ENCODE peak calls at places on chromosomes 12 and 14, in four cellular contexts. N, X, H and Z are unnamed samples.

GRCh38 chr12:98595152-98595988 is 1.9 kb downstream of the SLC25A3 start:
- DNase-seq in N (peak), X (no peak), H (no peak), Z (no peak)

GRCh38 chr14:103892247-103892646 is 36.0 kb upstream of the TDRD9 start:
- DNase-seq in N (no peak), H (no peak), X (no peak), Z (peak)

GRCh38 chr12:26631846-26632245 is 201.1 kb downstream of the ITPR2 start:
- DNase-seq in H (no peak), X (no peak), N (peak), Z (no peak)

GRCh38 chr12:18428416-18428815 is 167.1 kb downstream of the PIK3C2G start:
- DNase-seq in X (no peak), H (no peak), N (peak), Z (no peak)

GRCh38 chr14:64801800-64802199 is 77.9 kb downstream of the SPTB start:
- DNase-seq in X (no peak), H (no peak), N (peak), Z (no peak)

GRCh38 chr12:12716151-12716844 is 870 bp upstream of the CDKN1B start:
- DNase-seq in N (peak), X (no peak), H (no peak), Z (no peak)

GRCh38 chr14:96661244-96661969 is 135.8 kb upstream of the VRK1 start:
- DNase-seq in N (no peak), H (no peak), X (no peak), Z (no peak)

GRCh38 chr12:16229676-16230075 is 47.8 kb downstream of the SLC15A5 start:
- DNase-seq in H (no peak), N (no peak), X (no peak), Z (no peak)

GRCh38 chr12:75754698-75755097 is 243.3 kb upstream of the KRR1 start:
- DNase-seq in N (no peak), H (no peak), X (no peak), Z (no peak)

GRCh38 chr14:55749201-55749812 is 169.3 kb downstream of the KTN1 start:
- DNase-seq in X (no peak), N (peak), H (no peak), Z (no peak)

GRCh38 chr12:85923767-85924331 is 49.8 kb downstream of the NTS start:
- DNase-seq in H (no peak), X (no peak), N (peak), Z (no peak)

GRCh38 chr12:128961957-128962356 is 108.7 kb downstream of the GLT1D1 start:
- DNase-seq in H (no peak), N (no peak), X (no peak), Z (no peak)

GRCh38 chr12:131618303-131618658 is 92.6 kb upstream of the SFSWAP start:
- DNase-seq in H (no peak), N (peak), X (no peak), Z (no peak)

GRCh38 chr12:99224237-99224636 is 423.3 kb upstream of the GARIN6 start:
- DNase-seq in N (no peak), X (no peak), H (no peak), Z (no peak)

GRCh38 chr12:124403273-124403672 is 108.4 kb downstream of the RFLNA start:
- DNase-seq in N (no peak), H (no peak), X (peak), Z (no peak)

GRCh38 chr12:101414533-101415119 is 7.1 kb upstream of the ARL1 start:
- DNase-seq in N (peak), H (peak), X (peak), Z (no peak)

GRCh38 chr12:10167588-10167987 is 4.3 kb downstream of the OLR1 start:
- DNase-seq in X (no peak), H (no peak), N (no peak), Z (no peak)

GRCh38 chr14:54048736-54049135 is 92.1 kb upstream of the BMP4 start:
- DNase-seq in N (no peak), X (no peak), H (no peak), Z (no peak)

GRCh38 chr12:50088577-50089335 is 3.6 kb downstream of the SMARCD1 start:
- DNase-seq in N (peak), H (peak), X (peak), Z (no peak)

GRCh38 chr12:26117321-26117720 is 7.5 kb downstream of the BHLHE41 start:
- DNase-seq in H (no peak), N (no peak), X (no peak), Z (no peak)

GRCh38 chr12:12070674-12071661 is at the start of gene BCL2L14:
- DNase-seq in N (peak), H (peak), X (no peak), Z (no peak)

GRCh38 chr12:13425766-13426165 is 229.2 kb downstream of the EMP1 start:
- DNase-seq in H (no peak), N (peak), X (no peak), Z (no peak)

GRCh38 chr12:8032242-8033152 is at the start of gene FOXJ2:
- DNase-seq in X (peak), N (peak), H (peak), Z (peak)

GRCh38 chr12:119479121-119479561 is 114.4 kb upstream of the TMEM233 start:
- DNase-seq in N (peak), H (no peak), X (no peak), Z (no peak)

GRCh38 chr12:122190842-122191668 is 8.1 kb downstream of the LRRC43 start:
- DNase-seq in X (peak), H (peak), N (peak), Z (no peak)
- H3K4me3 ChIP-seq in X (no peak), H (no peak), N (no peak), Z (no peak)

GRCh38 chr14:56894591-56894991 is 84.3 kb upstream of the OTX2 start:
- DNase-seq in H (no peak), X (no peak), N (no peak), Z (no peak)
- H3K4me3 ChIP-seq in H (no peak), X (no peak), N (no peak), Z (no peak)

DNA sequence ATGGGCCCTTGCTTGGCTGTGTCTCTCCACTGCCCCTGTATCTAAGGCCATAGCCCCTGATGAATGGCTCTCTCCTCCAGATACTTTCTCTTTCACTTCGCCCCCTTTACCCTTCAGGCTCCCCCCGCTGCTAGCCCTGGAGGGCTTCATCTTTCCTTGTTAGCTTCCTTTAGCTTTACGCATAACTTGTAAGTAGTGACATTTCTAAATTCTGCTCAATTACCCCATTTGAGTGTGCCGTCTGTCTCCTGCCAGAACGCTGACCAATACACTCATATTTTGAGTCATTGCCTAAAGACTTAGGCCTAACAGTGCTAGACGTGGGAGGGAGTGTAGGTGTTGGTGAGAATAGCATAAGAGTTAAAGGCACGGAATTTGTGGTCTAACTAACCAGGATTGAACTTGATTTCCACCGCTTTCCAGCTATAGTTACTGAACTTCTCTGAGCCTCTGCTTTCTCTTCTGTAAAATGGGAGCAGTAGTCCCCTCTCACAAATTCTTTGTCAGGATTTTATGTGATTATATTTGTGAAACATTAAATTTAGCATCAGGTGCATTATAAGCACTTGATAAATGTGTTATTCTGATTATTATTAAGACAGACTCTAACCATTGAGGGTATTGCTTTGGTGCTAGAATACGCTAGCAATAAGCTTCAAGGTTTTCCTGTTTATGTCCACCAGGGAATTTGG is 129.3 kb downstream of the ZFP36L1 start:
- DNase-seq in X (peak), H (no peak), N (no peak), Z (peak)
- H3K4me3 ChIP-seq in X (no peak), H (no peak), N (no peak), Z (no peak)

GRCh38 chr14:32609388-32609787 is 280.3 kb downstream of the AKAP6 start:
- DNase-seq in N (no peak), X (no peak), H (no peak), Z (no peak)

GRCh38 chr14:32611752-32612151 is 282.7 kb downstream of the AKAP6 start:
- DNase-seq in X (no peak), H (no peak), N (peak), Z (no peak)

GRCh38 chr14:32607399-32607798 is 278.3 kb downstream of the AKAP6 start:
- DNase-seq in N (no peak), H (no peak), X (no peak), Z (no peak)

GRCh38 chr14:32606297-32606696 is 277.2 kb downstream of the AKAP6 start:
- DNase-seq in H (no peak), X (no peak), N (peak), Z (no peak)

DNA sequence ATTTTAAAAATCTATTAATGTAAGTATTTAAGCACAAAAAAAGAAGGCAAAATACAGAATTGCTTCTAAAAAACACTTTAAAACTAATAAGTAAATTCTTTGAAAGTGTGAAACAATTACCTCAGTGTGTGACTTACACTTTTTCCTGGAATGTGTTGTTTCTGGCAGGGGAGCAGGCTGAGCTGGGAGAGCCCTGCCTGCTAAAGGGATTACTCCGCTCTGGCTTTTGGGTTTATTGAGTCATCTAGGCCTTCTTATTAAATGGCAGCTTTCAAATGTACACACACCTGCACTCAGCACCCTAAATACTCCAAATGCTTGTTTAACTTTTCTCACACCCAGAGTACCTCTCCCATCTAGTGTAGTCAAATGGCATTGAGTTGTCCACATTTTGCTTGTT is 279.8 kb downstream of the AKAP6 start:
- DNase-seq in H (no peak), X (no peak), N (peak), Z (no peak)
- H3K4me3 ChIP-seq in H (no peak), X (no peak), N (no peak), Z (no peak)

GRCh38 chr12:24814379-24815086 is 134.4 kb downstream of the BCAT1 start:
- DNase-seq in X (no peak), N (no peak), H (no peak), Z (no peak)
- H3K4me3 ChIP-seq in X (no peak), N (no peak), H (no peak), Z (no peak)

DNA sequence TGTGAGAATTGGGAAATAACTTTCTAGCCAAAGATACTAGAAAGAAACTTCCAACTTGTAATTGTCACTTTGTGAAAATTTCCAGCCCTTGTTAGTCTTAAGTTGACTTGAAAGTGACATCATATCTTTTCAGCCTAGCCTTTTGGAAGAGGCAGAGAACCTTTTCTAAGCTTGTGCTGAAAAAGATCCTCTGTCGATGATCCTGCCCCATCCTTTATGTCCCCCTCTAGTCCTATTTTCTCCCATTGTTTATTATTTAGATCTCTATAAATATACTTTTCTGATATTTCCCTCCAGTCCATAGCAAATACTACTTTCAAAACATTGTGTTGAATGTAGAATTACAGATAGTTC is 2.8 kb downstream of the CHST11 start:
- DNase-seq in H (no peak), N (no peak), X (no peak), Z (no peak)
- H3K4me3 ChIP-seq in H (no peak), N (peak), X (no peak), Z (peak)

GRCh38 chr12:19709889-19710288 is 270.6 kb downstream of the AEBP2 start:
- DNase-seq in X (no peak), N (no peak), H (no peak), Z (no peak)

GRCh38 chr12:19707948-19708409 is 268.7 kb downstream of the AEBP2 start:
- DNase-seq in N (peak), X (no peak), H (no peak), Z (no peak)

GRCh38 chr12:19706936-19707335 is 267.6 kb downstream of the AEBP2 start:
- DNase-seq in H (no peak), N (no peak), X (no peak), Z (no peak)

GRCh38 chr12:19710811-19711793 is 271.8 kb downstream of the AEBP2 start:
- DNase-seq in H (no peak), X (no peak), N (no peak), Z (peak)

GRCh38 chr12:19712041-19712440 is 272.7 kb downstream of the AEBP2 start:
- DNase-seq in N (peak), X (no peak), H (no peak), Z (no peak)
- H3K4me3 ChIP-seq in N (no peak), X (no peak), H (no peak), Z (no peak)

GRCh38 chr12:65602579-65603295 is 221.5 kb upstream of the HMGA2 start:
- DNase-seq in N (peak), H (peak), X (peak), Z (peak)
- H3K4me3 ChIP-seq in N (peak), H (no peak), X (no peak), Z (peak)

DNA sequence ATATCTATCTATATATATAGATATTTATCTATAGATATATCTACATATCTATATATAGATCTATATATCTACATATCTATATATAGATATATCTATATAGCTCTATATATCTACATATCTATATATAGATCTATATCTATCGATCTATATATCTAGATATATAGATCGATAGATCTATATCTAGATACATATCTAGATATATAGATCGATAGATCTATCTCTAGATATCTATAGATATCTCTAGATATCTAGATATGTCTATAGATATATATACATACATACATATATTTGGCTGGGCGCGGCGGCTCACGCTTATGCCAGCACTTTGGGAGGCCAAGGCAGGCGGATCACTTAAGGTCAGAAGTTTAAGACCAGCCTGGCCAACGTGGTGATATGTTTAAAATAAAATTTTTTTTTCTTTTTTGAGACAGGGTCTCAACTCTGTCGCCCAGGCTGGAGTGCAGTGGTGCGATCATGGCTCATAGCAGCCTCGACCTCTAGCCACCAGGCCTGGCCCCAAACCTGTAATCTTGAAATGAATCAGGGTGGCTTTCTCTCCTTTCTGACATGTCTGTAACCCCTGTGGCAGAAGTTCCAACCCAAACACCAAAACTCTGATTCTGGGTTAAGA is 18.1 kb downstream of the ARPC3 start:
- DNase-seq in H (no peak), X (no peak), N (no peak), Z (no peak)
- H3K4me3 ChIP-seq in H (no peak), X (peak), N (peak), Z (peak)

DNA sequence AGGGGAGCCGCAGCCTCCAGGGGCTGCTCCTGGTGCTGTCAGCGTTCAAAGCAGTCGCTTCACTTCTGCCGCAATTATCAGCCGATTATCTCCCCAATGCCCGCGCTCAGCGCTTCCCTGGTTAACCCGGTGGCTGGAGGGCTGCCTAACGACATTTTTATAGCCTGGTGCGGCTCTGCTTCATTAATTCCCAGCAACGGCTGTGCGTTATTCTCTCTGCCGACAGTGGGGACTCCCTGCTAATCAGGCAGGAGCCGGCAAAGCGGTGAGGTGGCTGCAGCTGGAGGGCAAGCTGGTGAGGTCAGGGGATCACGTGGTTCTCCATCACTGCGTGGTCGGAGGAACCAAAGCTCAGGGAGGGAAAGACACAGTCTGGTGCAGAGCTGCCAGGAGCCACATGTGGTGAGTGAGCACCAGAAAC is 62.9 kb downstream of the GLRX5 start:
- DNase-seq in X (no peak), N (no peak), H (peak), Z (no peak)
- H3K4me3 ChIP-seq in X (no peak), N (no peak), H (no peak), Z (no peak)